ENCODE peak calls at places on chromosome 6, in seven cellular contexts. One of them, this sample, is unnamed.

GRCh38 chr6:46626228-46626909 is 26.2 kb downstream of the CYP39A1 start:
- DNase-seq in HCT116: peak; percentile 22
- DNase-seq in body of pancreas: no peak
- DNase-seq in heart left ventricle: no peak
- DNase-seq in A549: no peak
- DNase-seq in stomach: no peak
- DNase-seq in H54: no peak
- DNase-seq in this sample: no peak

GRCh38 chr6:140784573-140784972 is 1348.2 kb upstream of the GJE1 start:
- DNase-seq in H54: no peak
- DNase-seq in body of pancreas: no peak
- DNase-seq in heart left ventricle: no peak
- DNase-seq in stomach: no peak
- DNase-seq in A549: no peak
- DNase-seq in HCT116: no peak
- DNase-seq in this sample: no peak

GRCh38 chr6:47034421-47034820 is 7.7 kb downstream of the ADGRF1 start:
- DNase-seq in body of pancreas: no peak
- DNase-seq in stomach: no peak
- DNase-seq in A549: no peak
- DNase-seq in H54: no peak
- DNase-seq in HCT116: no peak
- DNase-seq in heart left ventricle: no peak
- DNase-seq in this sample: no peak

GRCh38 chr6:168250250-168250649 is 69.3 kb downstream of the DACT2 start:
- DNase-seq in stomach: no peak
- DNase-seq in H54: no peak
- DNase-seq in A549: no peak
- DNase-seq in heart left ventricle: no peak
- DNase-seq in HCT116: no peak
- DNase-seq in body of pancreas: no peak
- DNase-seq in this sample: no peak

GRCh38 chr6:29082457-29082856 is 4.7 kb downstream of the OR2B3 start:
- DNase-seq in H54: no peak
- DNase-seq in A549: no peak
- DNase-seq in HCT116: no peak
- DNase-seq in body of pancreas: no peak
- DNase-seq in stomach: no peak
- DNase-seq in heart left ventricle: no peak
- DNase-seq in this sample: no peak

GRCh38 chr6:1200706-1201105 is 111.2 kb upstream of the FOXQ1 start:
- DNase-seq in stomach: no peak
- DNase-seq in HCT116: peak; percentile 64
- DNase-seq in heart left ventricle: no peak
- DNase-seq in H54: no peak
- DNase-seq in A549: no peak
- DNase-seq in body of pancreas: no peak
- DNase-seq in this sample: no peak

GRCh38 chr6:167153523-167153959 is 4.2 kb downstream of the GPR31 start:
- DNase-seq in stomach: no peak
- DNase-seq in body of pancreas: peak; percentile 39
- DNase-seq in A549: no peak
- DNase-seq in HCT116: no peak
- DNase-seq in H54: no peak
- DNase-seq in heart left ventricle: no peak
- DNase-seq in this sample: peak; percentile 27

GRCh38 chr6:30613251-30614043 is 3.6 kb downstream of the PPP1R10 start:
- DNase-seq in H54: no peak
- DNase-seq in heart left ventricle: no peak
- DNase-seq in body of pancreas: no peak
- DNase-seq in A549: no peak
- DNase-seq in stomach: no peak
- DNase-seq in HCT116: no peak
- DNase-seq in this sample: no peak

GRCh38 chr6:112038756-112039430 is 15.0 kb upstream of the CCN6 start:
- DNase-seq in stomach: no peak
- DNase-seq in A549: no peak
- DNase-seq in body of pancreas: no peak
- DNase-seq in heart left ventricle: no peak
- DNase-seq in HCT116: no peak
- DNase-seq in H54: no peak
- DNase-seq in this sample: no peak

GRCh38 chr6:13365320-13365719 is 37.0 kb upstream of the TBC1D7 start:
- DNase-seq in HCT116: no peak
- DNase-seq in heart left ventricle: no peak
- DNase-seq in H54: no peak
- DNase-seq in stomach: no peak
- DNase-seq in body of pancreas: no peak
- DNase-seq in A549: no peak
- DNase-seq in this sample: no peak

GRCh38 chr6:77228279-77228678 is 235.0 kb downstream of the HTR1B start:
- DNase-seq in heart left ventricle: no peak
- DNase-seq in H54: no peak
- DNase-seq in A549: no peak
- DNase-seq in stomach: no peak
- DNase-seq in body of pancreas: no peak
- DNase-seq in HCT116: no peak
- DNase-seq in this sample: no peak
- TF ChIP-seq POLR2A in heart left ventricle: no peak
- TF ChIP-seq POLR2A in H54: no peak
- TF ChIP-seq POLR2A in A549: no peak
- TF ChIP-seq POLR2A in stomach: no peak
- TF ChIP-seq POLR2A in body of pancreas: no peak
- TF ChIP-seq POLR2A in HCT116: no peak
- TF ChIP-seq POLR2A in this sample: no peak

DNA sequence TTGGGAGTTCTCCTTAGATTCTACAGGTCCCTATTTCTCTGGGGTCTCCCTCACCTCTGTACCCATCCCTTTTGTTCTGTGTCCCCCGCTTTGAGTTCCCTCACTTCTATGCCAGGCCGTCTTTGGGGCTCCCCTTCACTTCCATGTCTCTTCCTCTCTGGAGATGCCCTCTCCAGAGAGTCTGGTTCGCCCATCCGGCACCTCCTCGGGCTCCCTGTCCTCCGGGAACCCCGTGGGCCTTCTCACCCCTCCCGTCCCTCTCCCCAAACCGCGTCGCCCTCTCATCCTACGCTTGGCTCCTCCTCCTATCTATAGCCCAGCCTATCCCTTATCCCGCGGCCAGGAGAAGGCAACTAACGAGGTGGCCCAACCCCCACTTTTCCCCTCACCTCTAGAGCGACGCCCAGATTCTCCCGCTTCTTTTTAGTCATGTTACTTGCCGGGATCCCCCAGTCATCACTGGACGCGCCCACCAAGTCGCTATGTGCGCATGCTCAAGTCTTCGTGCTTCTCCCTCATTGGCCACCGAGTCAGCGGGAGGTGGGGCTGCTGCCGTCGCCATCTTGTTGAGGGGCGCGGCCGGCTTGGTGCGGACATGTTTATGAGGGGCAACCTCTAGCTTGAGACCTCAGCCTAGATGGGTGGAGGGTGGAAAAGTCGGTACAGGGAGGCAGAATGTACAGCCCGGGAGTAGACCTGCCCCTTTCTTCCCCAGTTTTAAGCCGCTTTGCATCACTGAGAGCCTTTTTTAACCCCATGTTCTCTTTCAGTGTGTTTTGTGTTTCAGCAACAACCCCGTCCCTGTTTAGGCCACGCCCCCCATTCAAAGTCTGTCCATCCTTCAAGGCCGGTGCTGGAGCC is at the start of gene CCDC167:
- DNase-seq in H54: peak; percentile 96
- DNase-seq in heart left ventricle: peak; percentile 97
- DNase-seq in body of pancreas: peak; percentile 94
- DNase-seq in HCT116: peak; percentile 97
- DNase-seq in A549: peak; percentile 88
- DNase-seq in stomach: peak; percentile 96
- DNase-seq in this sample: peak; percentile 95
- TF ChIP-seq POLR2A in H54: peak; percentile 69
- TF ChIP-seq POLR2A in heart left ventricle: peak; percentile 19
- TF ChIP-seq POLR2A in body of pancreas: no peak
- TF ChIP-seq POLR2A in HCT116: peak; percentile 45
- TF ChIP-seq POLR2A in A549: peak; percentile 29
- TF ChIP-seq POLR2A in stomach: no peak
- TF ChIP-seq POLR2A in this sample: no peak

GRCh38 chr6:33908025-33908424 is 104.2 kb upstream of the MLN start:
- DNase-seq in H54: no peak
- DNase-seq in A549: no peak
- DNase-seq in HCT116: no peak
- DNase-seq in body of pancreas: peak; percentile 41
- DNase-seq in stomach: no peak
- DNase-seq in heart left ventricle: no peak
- DNase-seq in this sample: no peak
- TF ChIP-seq POLR2A in H54: no peak
- TF ChIP-seq POLR2A in A549: no peak
- TF ChIP-seq POLR2A in HCT116: no peak
- TF ChIP-seq POLR2A in body of pancreas: no peak
- TF ChIP-seq POLR2A in stomach: no peak
- TF ChIP-seq POLR2A in heart left ventricle: no peak
- TF ChIP-seq POLR2A in this sample: no peak

GRCh38 chr6:33779895-33780294 is 9.0 kb downstream of the LEMD2 start:
- DNase-seq in body of pancreas: no peak
- DNase-seq in stomach: no peak
- DNase-seq in HCT116: no peak
- DNase-seq in heart left ventricle: peak; percentile 45
- DNase-seq in A549: no peak
- DNase-seq in H54: no peak
- DNase-seq in this sample: no peak
- TF ChIP-seq POLR2A in body of pancreas: no peak
- TF ChIP-seq POLR2A in stomach: no peak
- TF ChIP-seq POLR2A in HCT116: no peak
- TF ChIP-seq POLR2A in heart left ventricle: no peak
- TF ChIP-seq POLR2A in A549: no peak
- TF ChIP-seq POLR2A in H54: no peak
- TF ChIP-seq POLR2A in this sample: no peak

This sample was measured in transverse colon.